ENCODE peak calls at places on chromosomes 2 and 18, in eight cellular contexts. J is AG10803, Y is HCT116, X is A549, E is fibroblast of mammary gland, L is brain microvascular endothelial cell, T is cardiac fibroblast, C is tibial artery. V is an unnamed sample.

GRCh38 chr2:46056541-46056940 is 240.7 kb upstream of the EPAS1 start:
- DNase-seq in Y (no peak), L (no peak), J (no peak), X (no peak), E (no peak), C (no peak), T (no peak), V (no peak)

GRCh38 chr2:69797235-69797634 is 32.2 kb upstream of the GMCL1 start:
- DNase-seq in L (no peak), E (no peak), Y (no peak), C (no peak), T (no peak), J (no peak), X (no peak), V (no peak)

GRCh38 chr2:127355407-127356008 is 32.3 kb downstream of the MAP3K2 start:
- DNase-seq in X (peak), J (no peak), L (no peak), Y (peak), T (no peak), C (no peak), E (peak), V (no peak)

GRCh38 chr2:127516031-127516430 is 10.3 kb downstream of the IWS1 start:
- DNase-seq in Y (no peak), X (no peak), T (peak), C (peak), J (peak), L (peak), E (peak), V (peak)

GRCh38 chr18:22676423-22676822 is 256.7 kb upstream of the RBBP8 start:
- DNase-seq in E (peak), L (no peak), C (no peak), J (peak), X (peak), T (peak), Y (no peak), V (no peak)

GRCh38 chr2:1162768-1163584 is 212.3 kb downstream of the SNTG2 start:
- DNase-seq in J (no peak), X (no peak), T (no peak), E (no peak), C (no peak), Y (no peak), L (peak), V (no peak)

GRCh38 chr2:35526741-35527140 is 828.8 kb upstream of the CRIM1 start:
- DNase-seq in L (peak), E (no peak), Y (no peak), X (no peak), J (no peak), C (no peak), T (no peak), V (no peak)

GRCh38 chr18:22697561-22697960 is 235.6 kb upstream of the RBBP8 start:
- DNase-seq in L (no peak), C (no peak), X (no peak), T (no peak), J (no peak), E (no peak), Y (no peak), V (no peak)

GRCh38 chr18:25072205-25072604 is 279.8 kb downstream of the ZNF521 start:
- DNase-seq in L (no peak), C (no peak), E (no peak), T (no peak), J (no peak), Y (no peak), X (no peak), V (no peak)

GRCh38 chr2:126623000-126623399 is 33.0 kb upstream of the GYPC start:
- DNase-seq in T (no peak), J (no peak), Y (no peak), X (no peak), E (no peak), L (no peak), C (no peak), V (no peak)

GRCh38 chr2:120566331-120567035 is 169.2 kb upstream of the GLI2 start:
- DNase-seq in E (peak), C (peak), L (peak), T (peak), X (no peak), Y (no peak), J (no peak), V (peak)

GRCh38 chr2:226705133-226705886 is 94.3 kb downstream of the IRS1 start:
- DNase-seq in T (no peak), E (no peak), J (no peak), Y (no peak), L (no peak), X (no peak), C (no peak), V (no peak)

GRCh38 chr2:138559648-138560047 is 58.1 kb downstream of the SPOPL start:
- DNase-seq in C (no peak), X (no peak), J (no peak), L (no peak), E (peak), Y (no peak), T (no peak), V (no peak)

GRCh38 chr2:129062160-129062912 is 743.7 kb upstream of the HS6ST1 start:
- DNase-seq in C (no peak), E (no peak), L (no peak), Y (no peak), X (no peak), J (no peak), T (peak), V (no peak)

GRCh38 chr2:32976409-32977063 is 29.8 kb downstream of the LTBP1 start:
- DNase-seq in C (no peak), J (no peak), E (no peak), T (no peak), L (no peak), Y (no peak), X (no peak), V (no peak)

GRCh38 chr2:33791625-33792024 is 192.5 kb upstream of the FAM98A start:
- DNase-seq in L (peak), E (peak), J (peak), T (no peak), X (peak), Y (no peak), C (no peak), V (peak)

DNA sequence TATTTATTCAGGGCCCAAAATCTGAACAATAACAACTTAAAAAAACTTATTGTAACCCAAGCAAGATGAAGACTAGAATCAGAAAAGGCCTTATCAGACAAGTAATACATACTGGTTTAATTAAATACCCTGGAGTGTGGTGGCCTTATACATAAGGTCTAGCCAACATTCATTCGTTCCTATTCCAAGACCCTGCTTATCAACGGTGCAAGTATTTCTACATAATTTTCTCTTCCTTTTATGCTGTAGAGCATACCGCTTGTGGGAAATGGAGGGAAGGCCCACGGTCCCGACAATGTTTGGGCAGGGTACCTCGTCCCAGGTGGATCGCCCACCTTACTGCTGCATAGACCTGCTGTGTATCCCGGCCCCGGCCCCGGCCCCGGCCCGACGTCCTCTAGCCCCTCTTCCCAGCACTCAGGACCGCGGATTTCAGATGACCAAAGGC is 708 bp downstream of the ZNF24 start:
- DNase-seq in X (no peak), J (no peak), C (no peak), Y (no peak), L (no peak), T (no peak), E (no peak), V (no peak)
- H3K4me3 ChIP-seq in X (peak), J (peak), C (peak), Y (peak), L (peak), T (peak), E (peak), V (peak)

GRCh38 chr2:118237451-118237850 is 149.2 kb downstream of the INSIG2 start:
- DNase-seq in L (no peak), C (no peak), T (no peak), E (no peak), Y (no peak), J (no peak), X (no peak), V (no peak)

GRCh38 chr2:118241128-118241527 is 152.9 kb downstream of the INSIG2 start:
- DNase-seq in C (no peak), J (no peak), Y (no peak), X (no peak), T (no peak), L (no peak), E (no peak), V (no peak)

GRCh38 chr2:118239284-118239683 is 151.0 kb downstream of the INSIG2 start:
- DNase-seq in X (no peak), L (no peak), J (no peak), C (no peak), Y (no peak), T (no peak), E (peak), V (no peak)

GRCh38 chr2:118242216-118242615 is 153.9 kb downstream of the INSIG2 start:
- DNase-seq in T (no peak), Y (no peak), X (no peak), L (no peak), C (no peak), E (peak), J (peak), V (no peak)

GRCh38 chr2:118240276-118240675 is 152.0 kb downstream of the INSIG2 start:
- DNase-seq in T (no peak), C (no peak), Y (no peak), E (peak), X (no peak), J (no peak), L (no peak), V (no peak)
- TF ChIP-seq CTCF in T (no peak), C (no peak), Y (no peak), E (no peak), X (no peak), J (no peak), L (no peak), V (no peak)

GRCh38 chr2:113237604-113238003 is 41.1 kb downstream of the PAX8 start:
- DNase-seq in J (no peak), E (no peak), X (no peak), L (no peak), C (no peak), Y (no peak), T (no peak), V (no peak)
- H3K4me3 ChIP-seq in J (peak), E (no peak), X (no peak), L (no peak), C (no peak), Y (no peak), T (no peak), V (no peak)

DNA sequence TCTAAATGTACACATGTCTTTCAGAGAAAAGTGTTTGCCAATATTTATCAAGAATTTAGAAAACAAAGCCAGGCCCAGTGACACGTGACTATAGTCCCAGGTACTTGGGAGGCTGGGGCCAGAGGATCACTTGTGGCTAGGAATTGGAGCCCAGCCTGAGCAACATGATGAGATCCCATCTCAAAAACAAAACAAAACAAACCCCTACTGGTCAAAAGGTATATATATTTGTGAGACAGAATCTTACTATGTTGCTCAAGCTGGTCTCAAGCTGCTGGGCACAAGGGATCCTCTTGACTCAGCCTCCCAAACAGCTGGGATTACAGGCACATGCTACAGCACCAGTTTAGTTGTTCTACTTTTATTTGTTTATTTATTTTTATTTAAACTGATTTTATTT is 79.2 kb downstream of the ZDBF2 start:
- DNase-seq in C (no peak), Y (peak), J (no peak), E (peak), L (no peak), T (no peak), X (peak), V (no peak)
- TF ChIP-seq CTCF in C (no peak), Y (peak), J (no peak), E (no peak), L (no peak), T (no peak), X (no peak), V (no peak)

DNA sequence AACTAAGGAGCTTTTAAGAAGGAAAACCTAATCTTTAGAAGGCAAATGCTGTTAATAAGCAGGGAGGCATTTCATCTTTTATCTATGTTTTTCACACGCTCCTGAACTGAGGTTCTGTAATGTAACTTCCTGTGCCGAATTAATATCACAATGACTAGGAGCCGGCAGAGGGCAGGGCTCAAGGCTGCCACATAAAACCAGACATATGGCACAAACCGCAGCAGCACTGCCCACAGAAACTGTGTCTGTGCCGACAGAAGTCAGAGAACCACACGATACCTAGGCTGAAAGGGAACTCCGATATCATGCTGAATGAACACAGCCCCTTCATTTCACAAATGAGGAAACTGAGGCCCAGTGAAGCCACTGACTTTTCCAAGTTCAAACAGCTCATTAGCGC is 112.1 kb downstream of the EIPR1 start:
- DNase-seq in Y (no peak), T (no peak), L (no peak), E (no peak), C (no peak), X (no peak), J (no peak), V (no peak)
- H3K4me3 ChIP-seq in Y (no peak), T (no peak), L (no peak), E (no peak), C (no peak), X (no peak), J (no peak), V (no peak)

DNA sequence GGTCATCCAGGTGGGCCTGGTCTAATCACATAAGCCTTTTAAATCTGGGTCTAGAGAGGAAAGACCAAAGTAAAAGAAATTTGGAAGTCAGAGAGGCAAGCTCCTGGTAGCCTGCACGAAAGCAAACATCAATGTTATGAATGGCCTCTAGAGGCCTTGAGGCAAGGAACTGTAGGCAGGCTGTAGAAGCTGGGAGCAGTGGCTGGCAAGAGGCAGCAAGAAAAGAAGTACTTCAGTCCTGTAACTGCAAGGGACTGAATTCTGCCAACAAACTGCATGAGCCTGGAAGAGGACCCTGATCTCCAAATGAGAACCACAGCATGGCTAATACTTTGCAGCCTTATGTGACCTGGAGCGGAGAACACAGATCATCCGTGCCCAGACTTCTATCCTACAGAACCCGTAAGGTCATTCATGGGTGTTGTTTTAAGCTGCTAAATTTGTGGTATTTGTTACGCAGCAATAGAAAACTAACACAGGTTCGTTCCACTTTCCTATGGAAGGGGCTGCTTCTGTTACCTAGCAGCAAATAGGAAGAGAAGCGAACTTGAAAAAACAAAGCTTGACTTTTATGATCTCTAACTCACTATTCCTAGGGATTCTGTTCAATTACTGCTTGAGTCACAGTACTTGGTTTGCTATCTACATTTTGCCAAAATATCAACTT is 1.2 kb downstream of the IMMT start:
- DNase-seq in C (no peak), T (no peak), L (no peak), J (no peak), Y (no peak), E (no peak), X (peak), V (no peak)
- TF ChIP-seq CTCF in C (no peak), T (no peak), L (peak), J (peak), Y (no peak), E (no peak), X (no peak), V (peak)

GRCh38 chr2:196967775-196968174 is 41.3 kb upstream of the PGAP1 start:
- DNase-seq in Y (no peak), L (no peak), C (no peak), E (no peak), J (no peak), X (no peak), T (no peak), V (no peak)
- H3K4me3 ChIP-seq in Y (no peak), L (no peak), C (no peak), E (no peak), J (no peak), X (no peak), T (no peak), V (no peak)